ENCODE peak calls at places on chromosomes 7 and 10, in seven cellular contexts. H, I, V, N, E, M and Q are unnamed samples.

GRCh38 chr10:112823007-112823406 is 127.0 kb upstream of the TCF7L2 start:
- ATAC-seq in H (no peak), V (no peak), I (no peak), M (no peak), N (no peak), E (no peak), Q (no peak)

GRCh38 chr10:37734971-37735370 is 122.4 kb downstream of the ZNF248 start:
- ATAC-seq in M (peak; percentile 54), H (no peak), V (no peak), N (no peak), E (peak; percentile 77), I (no peak), Q (peak; percentile 76)

GRCh38 chr7:151410405-151411390 is 860 bp upstream of the WDR86 start:
- ATAC-seq in N (peak; percentile 70), H (peak; percentile 48), M (no peak), V (peak; percentile 51), I (no peak), E (peak; percentile 26), Q (no peak)

GRCh38 chr7:130758429-130759056 is 24.5 kb upstream of the KLF14 start:
- ATAC-seq in M (peak; percentile 16), E (no peak), N (peak; percentile 76), I (no peak), H (peak; percentile 50), V (no peak), Q (no peak)

GRCh38 chr10:1451362-1451888 is 285.9 kb downstream of the ADARB2 start:
- ATAC-seq in V (no peak), E (no peak), N (no peak), H (no peak), I (no peak), M (no peak), Q (no peak)

GRCh38 chr10:70296406-70296899 is 12.6 kb upstream of the NPFFR1 start:
- ATAC-seq in M (no peak), N (peak; percentile 98), E (peak; percentile 77), V (peak; percentile 99), H (peak; percentile 99), I (no peak), Q (no peak)

GRCh38 chr7:129774359-129774758 is 162.8 kb downstream of the NRF1 start:
- ATAC-seq in I (no peak), M (no peak), N (no peak), E (no peak), V (no peak), H (no peak), Q (no peak)

GRCh38 chr7:74343281-74344127 is 54.3 kb downstream of the CLIP2 start:
- ATAC-seq in N (no peak), I (peak; percentile 65), V (no peak), H (peak; percentile 44), M (peak; percentile 94), E (no peak), Q (peak; percentile 95)

GRCh38 chr7:151051108-151051507 is 2.8 kb downstream of the ASIC3 start:
- ATAC-seq in E (peak; percentile 42), H (peak; percentile 77), N (peak; percentile 56), V (peak; percentile 73), M (peak; percentile 59), I (peak; percentile 62), Q (peak; percentile 67)

GRCh38 chr10:102017295-102017694 is 38.7 kb downstream of the ARMH3 start:
- ATAC-seq in H (no peak), E (no peak), V (peak; percentile 57), M (no peak), N (no peak), I (no peak), Q (no peak)

GRCh38 chr10:8424555-8425201 is 370.2 kb downstream of the GATA3 start:
- ATAC-seq in I (no peak), N (no peak), E (no peak), H (no peak), M (peak; percentile 64), V (peak; percentile 50), Q (peak; percentile 38)

GRCh38 chr7:120337308-120337907 is 64.4 kb downstream of the KCND2 start:
- ATAC-seq in E (peak; percentile 90), N (no peak), V (no peak), I (no peak), H (no peak), M (no peak), Q (no peak)

GRCh38 chr10:110841767-110842267 is 29.9 kb upstream of the PDCD4 start:
- ATAC-seq in E (no peak), M (peak; percentile 38), I (peak; percentile 80), V (no peak), N (no peak), H (no peak), Q (no peak)

GRCh38 chr10:48608279-48608681 is 3.4 kb upstream of the ARHGAP22 start:
- ATAC-seq in M (peak; percentile 74), H (peak; percentile 73), E (peak; percentile 94), V (peak; percentile 43), I (peak; percentile 68), N (no peak), Q (peak; percentile 77)

GRCh38 chr10:119872860-119873671 is 423 bp upstream of the MCMBP start:
- ATAC-seq in H (peak; percentile 98), M (peak; percentile 96), I (peak; percentile 96), N (peak; percentile 99), E (peak; percentile 92), V (peak; percentile 99), Q (peak; percentile 96)

GRCh38 chr10:98323221-98324164 is 55.5 kb upstream of the LOXL4 start:
- ATAC-seq in M (peak; percentile 88), H (peak; percentile 70), N (peak; percentile 85), E (no peak), V (peak; percentile 96), I (peak; percentile 74), Q (peak; percentile 78)

GRCh38 chr10:20350509-20350908 is 534.3 kb downstream of the PLXDC2 start:
- ATAC-seq in I (no peak), E (no peak), M (no peak), N (no peak), V (no peak), H (no peak), Q (no peak)

GRCh38 chr7:49850921-49851613 is 77.6 kb downstream of the VWC2 start:
- ATAC-seq in V (peak; percentile 81), N (no peak), I (no peak), M (no peak), E (peak; percentile 68), H (no peak), Q (no peak)

GRCh38 chr7:107185716-107186115 is 16.9 kb downstream of the HBP1 start:
- ATAC-seq in H (no peak), V (no peak), E (no peak), I (no peak), N (no peak), M (no peak), Q (no peak)

GRCh38 chr10:50990568-50991495 is 83.5 kb upstream of the PRKG1 start:
- ATAC-seq in V (peak; percentile 32), M (peak; percentile 43), N (peak; percentile 23), I (no peak), H (peak; percentile 37), E (peak; percentile 62), Q (no peak)

GRCh38 chr10:16891375-16892313 is 74.4 kb upstream of the RSU1 start:
- ATAC-seq in M (peak; percentile 87), V (peak; percentile 98), H (peak; percentile 74), E (peak; percentile 91), N (peak; percentile 95), I (peak; percentile 92), Q (peak; percentile 80)

GRCh38 chr7:27148776-27149641 is 1.4 kb upstream of the HOXA6 start:
- ATAC-seq in H (no peak), M (no peak), V (no peak), E (no peak), N (no peak), I (no peak), Q (no peak)

GRCh38 chr10:16967000-16967865 is 150.0 kb upstream of the RSU1 start:
- ATAC-seq in V (no peak), H (peak; percentile 17), I (peak; percentile 55), M (peak; percentile 76), N (peak; percentile 55), E (no peak), Q (peak; percentile 80)

GRCh38 chr10:94403823-94404228 is 1.5 kb downstream of the TBC1D12 start:
- ATAC-seq in M (peak; percentile 17), H (peak; percentile 9), V (peak; percentile 3), I (no peak), E (no peak), N (peak; percentile 25), Q (peak; percentile 3)

GRCh38 chr10:100043796-100044195 is 34.0 kb upstream of the DNMBP start:
- ATAC-seq in H (peak; percentile 17), N (peak; percentile 87), M (no peak), I (no peak), V (peak; percentile 94), E (no peak), Q (no peak)

GRCh38 chr10:50636576-50636975 is 12.8 kb upstream of the SGMS1 start:
- ATAC-seq in E (no peak), V (no peak), N (no peak), I (peak; percentile 90), M (peak; percentile 97), H (no peak), Q (peak; percentile 92)

GRCh38 chr7:25940086-25940906 is 211.7 kb upstream of the NFE2L3 start:
- ATAC-seq in N (no peak), I (no peak), E (no peak), H (no peak), V (no peak), M (peak; percentile 80), Q (peak; percentile 69)

GRCh38 chr10:16195178-16195769 is 241.5 kb upstream of the PTER start:
- ATAC-seq in E (no peak), I (peak; percentile 85), N (no peak), M (peak; percentile 93), H (no peak), V (no peak), Q (peak; percentile 95)

GRCh38 chr10:110067960-110068770 is 60.4 kb downstream of the ADD3 start:
- ATAC-seq in V (peak; percentile 87), N (peak; percentile 88), M (peak; percentile 92), I (peak; percentile 92), E (peak; percentile 36), H (peak; percentile 58), Q (peak; percentile 89)

GRCh38 chr10:129744134-129744895 is 219.8 kb downstream of the EBF3 start:
- ATAC-seq in E (no peak), N (no peak), I (no peak), M (no peak), H (no peak), V (no peak), Q (no peak)

GRCh38 chr10:58393317-58393716 is 8.1 kb downstream of the TFAM start:
- ATAC-seq in N (no peak), H (no peak), V (no peak), M (no peak), I (no peak), E (no peak), Q (no peak)

GRCh38 chr10:12507165-12507870 is 158.0 kb downstream of the CAMK1D start:
- ATAC-seq in M (peak; percentile 52), H (no peak), I (no peak), E (no peak), N (no peak), V (no peak), Q (no peak)

GRCh38 chr10:35353805-35354204 is 17.5 kb downstream of the CCNY start:
- ATAC-seq in H (no peak), V (peak; percentile 36), N (no peak), E (no peak), M (no peak), I (no peak), Q (no peak)